ENCODE peak calls at places on chromosomes 7 and 10, in five cellular contexts. One of them, this sample, is unnamed.

GRCh38 chr10:124032982-124033886 is 60.2 kb downstream of the CHST15 start:
- DNase-seq in lower lobe of right lung: no peak
- DNase-seq in neuronal stem cell: no peak
- DNase-seq in effector memory CD4-positive, alpha-beta T cell: no peak
- DNase-seq in small intestine: no peak
- DNase-seq in this sample: peak

GRCh38 chr7:44325181-44325671 is at the start of gene CAMK2B:
- DNase-seq in lower lobe of right lung: no peak
- DNase-seq in effector memory CD4-positive, alpha-beta T cell: no peak
- DNase-seq in small intestine: no peak
- DNase-seq in neuronal stem cell: no peak
- DNase-seq in this sample: no peak

GRCh38 chr10:11270135-11270857 is 252.6 kb downstream of the CELF2 start:
- DNase-seq in lower lobe of right lung: peak
- DNase-seq in small intestine: peak
- DNase-seq in effector memory CD4-positive, alpha-beta T cell: peak
- DNase-seq in neuronal stem cell: peak
- DNase-seq in this sample: peak

GRCh38 chr10:80767940-80768339 is 230.2 kb downstream of the SH2D4B start:
- DNase-seq in small intestine: no peak
- DNase-seq in neuronal stem cell: no peak
- DNase-seq in lower lobe of right lung: no peak
- DNase-seq in effector memory CD4-positive, alpha-beta T cell: no peak
- DNase-seq in this sample: no peak

GRCh38 chr7:157865351-157866165 is 528.8 kb downstream of the DNAJB6 start:
- DNase-seq in small intestine: no peak
- DNase-seq in effector memory CD4-positive, alpha-beta T cell: no peak
- DNase-seq in neuronal stem cell: no peak
- DNase-seq in lower lobe of right lung: no peak
- DNase-seq in this sample: no peak

GRCh38 chr10:89645742-89646172 is 715 bp upstream of the PANK1 start:
- DNase-seq in small intestine: peak
- DNase-seq in effector memory CD4-positive, alpha-beta T cell: no peak
- DNase-seq in lower lobe of right lung: no peak
- DNase-seq in neuronal stem cell: no peak
- DNase-seq in this sample: no peak

GRCh38 chr10:95742529-95742884 is 13.5 kb upstream of the ENTPD1 start:
- DNase-seq in lower lobe of right lung: no peak
- DNase-seq in effector memory CD4-positive, alpha-beta T cell: no peak
- DNase-seq in neuronal stem cell: no peak
- DNase-seq in small intestine: no peak
- DNase-seq in this sample: no peak

GRCh38 chr7:133230591-133231194 is 22.2 kb upstream of the EXOC4 start:
- DNase-seq in effector memory CD4-positive, alpha-beta T cell: peak
- DNase-seq in lower lobe of right lung: no peak
- DNase-seq in small intestine: peak
- DNase-seq in neuronal stem cell: peak
- DNase-seq in this sample: no peak

GRCh38 chr10:116741391-116742351 is 695 bp downstream of the HSPA12A start:
- DNase-seq in lower lobe of right lung: no peak
- DNase-seq in effector memory CD4-positive, alpha-beta T cell: no peak
- DNase-seq in neuronal stem cell: no peak
- DNase-seq in small intestine: no peak
- DNase-seq in this sample: no peak

GRCh38 chr10:7971949-7972348 is 82.5 kb upstream of the GATA3 start:
- DNase-seq in effector memory CD4-positive, alpha-beta T cell: no peak
- DNase-seq in lower lobe of right lung: no peak
- DNase-seq in neuronal stem cell: no peak
- DNase-seq in small intestine: no peak
- DNase-seq in this sample: no peak

GRCh38 chr10:10816453-10816852 is 201.2 kb upstream of the CELF2 start:
- DNase-seq in small intestine: no peak
- DNase-seq in lower lobe of right lung: no peak
- DNase-seq in effector memory CD4-positive, alpha-beta T cell: no peak
- DNase-seq in neuronal stem cell: no peak
- DNase-seq in this sample: no peak

GRCh38 chr7:93115796-93116195 is 2.0 kb downstream of the SAMD9 start:
- DNase-seq in small intestine: no peak
- DNase-seq in lower lobe of right lung: no peak
- DNase-seq in neuronal stem cell: no peak
- DNase-seq in effector memory CD4-positive, alpha-beta T cell: no peak
- DNase-seq in this sample: no peak
- H3K4me3 ChIP-seq in small intestine: peak
- H3K4me3 ChIP-seq in lower lobe of right lung: no peak
- H3K4me3 ChIP-seq in neuronal stem cell: no peak
- H3K4me3 ChIP-seq in effector memory CD4-positive, alpha-beta T cell: peak
- H3K4me3 ChIP-seq in this sample: no peak

DNA sequence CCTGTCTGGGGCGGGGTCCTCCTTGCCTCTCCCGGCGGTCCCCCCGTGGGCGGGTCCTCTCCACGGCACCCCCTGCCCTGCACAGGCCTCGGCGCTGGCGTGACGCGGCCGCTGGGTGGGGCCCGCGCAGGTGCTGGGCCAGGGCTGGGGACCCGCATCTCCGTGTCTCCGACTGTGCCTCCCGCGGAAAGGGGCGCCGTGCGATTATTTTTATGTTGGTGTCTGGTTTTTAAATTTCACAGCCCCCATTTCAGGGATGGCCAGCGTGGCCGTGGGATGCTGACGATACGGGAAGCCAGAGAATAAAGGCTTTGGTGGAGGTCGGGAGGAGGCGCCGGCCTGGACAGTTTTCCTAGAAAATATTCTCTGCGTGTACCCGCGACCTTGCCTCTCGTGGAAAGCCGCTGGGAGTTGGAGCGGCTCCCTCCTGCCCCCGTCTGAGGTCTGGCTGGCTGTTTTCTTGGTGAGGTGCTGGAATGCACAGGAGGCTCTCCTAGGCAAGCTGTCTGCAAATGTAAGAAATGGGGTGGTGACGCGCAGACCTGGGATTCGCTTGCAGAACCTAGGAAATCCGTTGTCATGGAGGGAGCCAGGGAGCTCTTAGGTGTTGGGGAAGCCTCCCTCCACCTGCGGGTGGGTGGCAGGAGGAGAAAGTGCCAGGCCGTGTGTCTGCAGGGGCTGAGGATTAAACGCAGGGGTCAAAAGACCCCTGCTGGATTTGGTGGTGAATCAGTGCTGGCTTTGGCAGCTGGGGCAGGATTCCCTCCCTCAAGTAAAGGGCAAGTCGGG is 28.7 kb upstream of the JAKMIP3 start:
- DNase-seq in small intestine: no peak
- DNase-seq in lower lobe of right lung: no peak
- DNase-seq in neuronal stem cell: no peak
- DNase-seq in effector memory CD4-positive, alpha-beta T cell: no peak
- DNase-seq in this sample: no peak
- H3K4me3 ChIP-seq in small intestine: peak
- H3K4me3 ChIP-seq in lower lobe of right lung: peak
- H3K4me3 ChIP-seq in neuronal stem cell: peak
- H3K4me3 ChIP-seq in effector memory CD4-positive, alpha-beta T cell: no peak
- H3K4me3 ChIP-seq in this sample: no peak

GRCh38 chr7:155483245-155483644 is 25.3 kb downstream of the EN2 start:
- DNase-seq in neuronal stem cell: no peak
- DNase-seq in small intestine: no peak
- DNase-seq in effector memory CD4-positive, alpha-beta T cell: no peak
- DNase-seq in lower lobe of right lung: no peak
- DNase-seq in this sample: no peak
- H3K4me3 ChIP-seq in neuronal stem cell: no peak
- H3K4me3 ChIP-seq in small intestine: no peak
- H3K4me3 ChIP-seq in effector memory CD4-positive, alpha-beta T cell: no peak
- H3K4me3 ChIP-seq in lower lobe of right lung: peak
- H3K4me3 ChIP-seq in this sample: no peak

DNA sequence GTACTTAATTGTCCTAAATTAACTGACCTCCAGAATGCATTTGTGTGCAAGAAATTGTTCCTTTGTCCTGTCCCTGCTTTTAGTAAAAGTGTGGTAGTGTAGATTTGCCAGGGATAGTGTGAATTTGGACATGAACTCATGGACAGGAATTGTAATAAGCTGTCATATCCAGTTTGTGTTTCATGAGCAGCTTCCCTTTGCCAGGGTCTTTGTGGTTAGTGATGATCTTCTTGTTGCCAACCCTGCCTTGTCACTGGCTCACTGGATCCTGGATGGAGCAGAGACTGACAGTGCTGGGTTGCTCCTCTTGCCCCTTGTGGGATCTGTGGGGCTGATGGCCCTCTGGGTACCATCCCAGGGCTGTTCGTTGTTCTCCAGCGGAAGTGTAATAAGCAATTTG is 110.1 kb downstream of the CCNY start:
- DNase-seq in effector memory CD4-positive, alpha-beta T cell: no peak
- DNase-seq in small intestine: no peak
- DNase-seq in lower lobe of right lung: no peak
- DNase-seq in neuronal stem cell: no peak
- DNase-seq in this sample: no peak
- H3K4me3 ChIP-seq in effector memory CD4-positive, alpha-beta T cell: no peak
- H3K4me3 ChIP-seq in small intestine: no peak
- H3K4me3 ChIP-seq in lower lobe of right lung: no peak
- H3K4me3 ChIP-seq in neuronal stem cell: no peak
- H3K4me3 ChIP-seq in this sample: no peak

GRCh38 chr10:42638053-42638820 is at the start of gene ZNF33B:
- DNase-seq in lower lobe of right lung: peak
- DNase-seq in neuronal stem cell: peak
- DNase-seq in effector memory CD4-positive, alpha-beta T cell: peak
- DNase-seq in small intestine: peak
- DNase-seq in this sample: peak

GRCh38 chr10:42638821-42639270 is 476 bp upstream of the ZNF33B start:
- DNase-seq in small intestine: no peak
- DNase-seq in lower lobe of right lung: no peak
- DNase-seq in neuronal stem cell: no peak
- DNase-seq in effector memory CD4-positive, alpha-beta T cell: no peak
- DNase-seq in this sample: no peak

GRCh38 chr10:42637648-42638052 is 720 bp downstream of the ZNF33B start:
- DNase-seq in neuronal stem cell: no peak
- DNase-seq in effector memory CD4-positive, alpha-beta T cell: no peak
- DNase-seq in small intestine: peak
- DNase-seq in lower lobe of right lung: no peak
- DNase-seq in this sample: no peak

GRCh38 chr10:42635098-42635497 is 3.3 kb downstream of the ZNF33B start:
- DNase-seq in small intestine: no peak
- DNase-seq in effector memory CD4-positive, alpha-beta T cell: no peak
- DNase-seq in neuronal stem cell: no peak
- DNase-seq in lower lobe of right lung: no peak
- DNase-seq in this sample: no peak

GRCh38 chr10:42637142-42637541 is 1.2 kb downstream of the ZNF33B start:
- DNase-seq in effector memory CD4-positive, alpha-beta T cell: no peak
- DNase-seq in lower lobe of right lung: no peak
- DNase-seq in neuronal stem cell: no peak
- DNase-seq in small intestine: no peak
- DNase-seq in this sample: no peak
- H3K4me3 ChIP-seq in effector memory CD4-positive, alpha-beta T cell: no peak
- H3K4me3 ChIP-seq in lower lobe of right lung: peak
- H3K4me3 ChIP-seq in neuronal stem cell: no peak
- H3K4me3 ChIP-seq in small intestine: peak
- H3K4me3 ChIP-seq in this sample: peak

GRCh38 chr7:28269700-28270361 is 89.2 kb upstream of the JAZF1 start:
- DNase-seq in lower lobe of right lung: no peak
- DNase-seq in effector memory CD4-positive, alpha-beta T cell: no peak
- DNase-seq in small intestine: no peak
- DNase-seq in neuronal stem cell: no peak
- DNase-seq in this sample: no peak

GRCh38 chr7:28270536-28270935 is 89.9 kb upstream of the JAZF1 start:
- DNase-seq in small intestine: no peak
- DNase-seq in neuronal stem cell: no peak
- DNase-seq in effector memory CD4-positive, alpha-beta T cell: no peak
- DNase-seq in lower lobe of right lung: no peak
- DNase-seq in this sample: no peak

GRCh38 chr7:28276303-28276702 is 95.7 kb upstream of the JAZF1 start:
- DNase-seq in small intestine: no peak
- DNase-seq in lower lobe of right lung: no peak
- DNase-seq in effector memory CD4-positive, alpha-beta T cell: no peak
- DNase-seq in neuronal stem cell: no peak
- DNase-seq in this sample: no peak

GRCh38 chr7:28277364-28277763 is 96.8 kb upstream of the JAZF1 start:
- DNase-seq in small intestine: no peak
- DNase-seq in neuronal stem cell: no peak
- DNase-seq in effector memory CD4-positive, alpha-beta T cell: no peak
- DNase-seq in lower lobe of right lung: no peak
- DNase-seq in this sample: no peak

GRCh38 chr7:28272461-28272877 is 91.9 kb upstream of the JAZF1 start:
- DNase-seq in effector memory CD4-positive, alpha-beta T cell: no peak
- DNase-seq in small intestine: peak
- DNase-seq in neuronal stem cell: peak
- DNase-seq in lower lobe of right lung: peak
- DNase-seq in this sample: no peak
- H3K4me3 ChIP-seq in effector memory CD4-positive, alpha-beta T cell: no peak
- H3K4me3 ChIP-seq in small intestine: no peak
- H3K4me3 ChIP-seq in neuronal stem cell: no peak
- H3K4me3 ChIP-seq in lower lobe of right lung: no peak
- H3K4me3 ChIP-seq in this sample: peak

GRCh38 chr7:108824840-108825540 is 255.3 kb downstream of the DNAJB9 start:
- DNase-seq in lower lobe of right lung: no peak
- DNase-seq in effector memory CD4-positive, alpha-beta T cell: no peak
- DNase-seq in neuronal stem cell: no peak
- DNase-seq in small intestine: no peak
- DNase-seq in this sample: peak
- H3K4me3 ChIP-seq in lower lobe of right lung: no peak
- H3K4me3 ChIP-seq in effector memory CD4-positive, alpha-beta T cell: no peak
- H3K4me3 ChIP-seq in neuronal stem cell: no peak
- H3K4me3 ChIP-seq in small intestine: no peak
- H3K4me3 ChIP-seq in this sample: no peak

GRCh38 chr7:524800-525199 is 5.2 kb upstream of the PDGFA start:
- DNase-seq in neuronal stem cell: no peak
- DNase-seq in lower lobe of right lung: no peak
- DNase-seq in effector memory CD4-positive, alpha-beta T cell: no peak
- DNase-seq in small intestine: no peak
- DNase-seq in this sample: no peak

GRCh38 chr7:523436-524336 is 4.0 kb upstream of the PDGFA start:
- DNase-seq in lower lobe of right lung: no peak
- DNase-seq in effector memory CD4-positive, alpha-beta T cell: no peak
- DNase-seq in small intestine: no peak
- DNase-seq in neuronal stem cell: no peak
- DNase-seq in this sample: no peak

GRCh38 chr7:521221-522070 is 1.8 kb upstream of the PDGFA start:
- DNase-seq in small intestine: no peak
- DNase-seq in effector memory CD4-positive, alpha-beta T cell: no peak
- DNase-seq in lower lobe of right lung: peak
- DNase-seq in neuronal stem cell: no peak
- DNase-seq in this sample: no peak

GRCh38 chr7:522071-522937 is 2.7 kb upstream of the PDGFA start:
- DNase-seq in effector memory CD4-positive, alpha-beta T cell: no peak
- DNase-seq in neuronal stem cell: no peak
- DNase-seq in small intestine: peak
- DNase-seq in lower lobe of right lung: no peak
- DNase-seq in this sample: no peak

DNA sequence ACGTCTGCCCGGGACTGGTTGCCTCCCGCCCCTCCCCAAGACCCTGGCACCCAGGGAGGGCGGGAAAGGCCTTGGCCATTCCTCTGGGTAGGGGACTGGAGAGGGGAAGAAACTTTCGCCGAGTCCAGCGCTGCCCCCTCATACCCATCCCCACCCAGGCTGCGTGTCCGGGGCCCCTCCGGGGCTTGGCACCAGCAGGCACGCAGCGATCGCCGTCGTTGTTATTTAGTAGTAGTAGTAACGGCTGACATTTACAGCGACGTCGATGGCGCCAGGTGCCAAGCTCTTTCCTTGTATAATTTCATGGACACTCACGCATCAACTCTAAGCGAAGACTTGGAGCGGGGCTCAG is 3.3 kb upstream of the PDGFA start:
- DNase-seq in small intestine: no peak
- DNase-seq in effector memory CD4-positive, alpha-beta T cell: no peak
- DNase-seq in neuronal stem cell: no peak
- DNase-seq in lower lobe of right lung: no peak
- DNase-seq in this sample: no peak
- H3K4me3 ChIP-seq in small intestine: peak
- H3K4me3 ChIP-seq in effector memory CD4-positive, alpha-beta T cell: no peak
- H3K4me3 ChIP-seq in neuronal stem cell: no peak
- H3K4me3 ChIP-seq in lower lobe of right lung: peak
- H3K4me3 ChIP-seq in this sample: no peak

GRCh38 chr7:64876792-64877713 is 26.0 kb upstream of the ZNF273 start:
- DNase-seq in small intestine: peak
- DNase-seq in effector memory CD4-positive, alpha-beta T cell: peak
- DNase-seq in neuronal stem cell: peak
- DNase-seq in lower lobe of right lung: peak
- DNase-seq in this sample: no peak
- H3K4me3 ChIP-seq in small intestine: no peak
- H3K4me3 ChIP-seq in effector memory CD4-positive, alpha-beta T cell: peak
- H3K4me3 ChIP-seq in neuronal stem cell: peak
- H3K4me3 ChIP-seq in lower lobe of right lung: peak
- H3K4me3 ChIP-seq in this sample: peak

This sample was measured in retinal pigment epithelial cell.